ENCODE peak calls at places on chromosomes 6 and 20, in five cellular contexts. C, J, Y, F and O are unnamed samples.

GRCh38 chr20:57678340-57678739 is 31.5 kb downstream of the PMEPA1 start:
- DNase-seq in Y (no peak), C (no peak), F (no peak), J (no peak), O (no peak)

GRCh38 chr20:61325718-61326117 is 73.7 kb downstream of the CDH4 start:
- DNase-seq in F (no peak), C (no peak), J (no peak), Y (no peak), O (no peak)

GRCh38 chr6:149845549-149845948 is 18.6 kb downstream of the LRP11 start:
- DNase-seq in F (no peak), Y (no peak), C (no peak), J (no peak), O (no peak)

GRCh38 chr20:41004561-41005360 is 23.9 kb upstream of the TOP1 start:
- DNase-seq in Y (peak), F (no peak), J (peak), C (no peak), O (no peak)

GRCh38 chr6:134853111-134854055 is 96.5 kb downstream of the ALDH8A1 start:
- DNase-seq in Y (peak), F (no peak), C (no peak), J (peak), O (peak)

GRCh38 chr6:37515712-37516075 is 16.0 kb upstream of the CCDC167 start:
- DNase-seq in F (no peak), Y (no peak), J (no peak), C (no peak), O (no peak)

GRCh38 chr6:26328265-26328844 is 36.6 kb upstream of the BTN3A2 start:
- DNase-seq in Y (no peak), C (no peak), F (peak), J (no peak), O (no peak)

GRCh38 chr6:54935739-54936138 is 89.2 kb downstream of the FAM83B start:
- DNase-seq in C (no peak), F (peak), Y (peak), J (peak), O (peak)

GRCh38 chr6:163759542-163759941 is 345.0 kb downstream of the QKI start:
- DNase-seq in F (no peak), C (no peak), J (peak), Y (peak), O (no peak)

GRCh38 chr6:96675617-96676016 is 112.7 kb downstream of the FHL5 start:
- DNase-seq in F (no peak), C (peak), Y (no peak), J (no peak), O (no peak)

GRCh38 chr6:132819405-132820145 is 5.2 kb downstream of the RPS12 start:
- DNase-seq in Y (no peak), J (peak), C (no peak), F (no peak), O (peak)

GRCh38 chr20:45407067-45407745 is 883 bp upstream of the DBNDD2 start:
- DNase-seq in C (peak), J (peak), Y (peak), F (no peak), O (peak)

GRCh38 chr20:45410887-45411286 is 2.8 kb downstream of the DBNDD2 start:
- DNase-seq in J (no peak), C (no peak), Y (no peak), F (no peak), O (no peak)

GRCh38 chr20:45407783-45408645 is at the start of gene DBNDD2:
- DNase-seq in J (no peak), C (no peak), Y (no peak), F (no peak), O (no peak)

GRCh38 chr20:45408646-45409213 is 641 bp downstream of the DBNDD2 start:
- DNase-seq in F (no peak), J (no peak), Y (no peak), C (no peak), O (no peak)

DNA sequence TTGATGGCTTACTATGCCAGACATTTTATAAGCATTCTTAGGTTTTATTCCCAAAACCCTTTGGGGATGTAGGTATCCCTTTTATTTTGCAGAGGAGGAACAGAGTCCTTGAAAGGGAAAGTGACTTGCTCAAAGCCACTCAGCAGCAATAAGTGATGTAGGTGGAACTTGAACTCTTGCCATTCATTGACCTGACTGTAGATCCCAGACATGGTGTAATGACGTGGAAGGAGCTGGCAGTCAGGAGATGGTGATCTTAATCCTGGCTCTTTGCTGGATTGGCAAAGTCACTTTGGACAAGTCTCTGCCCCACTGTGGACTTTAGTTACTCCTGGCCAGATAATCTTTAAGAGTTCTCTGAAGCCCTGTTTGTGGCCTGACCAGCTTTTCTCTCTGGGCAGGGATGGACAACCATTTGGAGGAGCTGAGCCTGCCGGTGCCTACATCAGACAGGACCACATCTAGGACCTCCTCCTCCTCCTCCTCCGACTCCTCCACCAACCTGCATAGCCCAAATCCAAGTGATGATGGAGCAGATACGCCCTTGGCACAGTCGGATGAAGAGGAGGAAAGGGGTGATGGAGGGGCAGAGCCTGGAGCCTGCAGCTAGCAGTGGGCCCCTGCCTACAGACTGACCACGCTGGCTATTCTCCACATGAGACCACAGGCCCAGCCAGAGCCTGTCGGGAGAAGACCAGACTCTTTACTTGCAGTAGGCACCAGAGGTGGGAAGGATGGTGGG is 1.6 kb downstream of the DBNDD2 start:
- DNase-seq in F (no peak), C (no peak), J (no peak), Y (no peak), O (no peak)
- H3K4me3 ChIP-seq in F (no peak), C (no peak), J (no peak), Y (no peak), O (no peak)

DNA sequence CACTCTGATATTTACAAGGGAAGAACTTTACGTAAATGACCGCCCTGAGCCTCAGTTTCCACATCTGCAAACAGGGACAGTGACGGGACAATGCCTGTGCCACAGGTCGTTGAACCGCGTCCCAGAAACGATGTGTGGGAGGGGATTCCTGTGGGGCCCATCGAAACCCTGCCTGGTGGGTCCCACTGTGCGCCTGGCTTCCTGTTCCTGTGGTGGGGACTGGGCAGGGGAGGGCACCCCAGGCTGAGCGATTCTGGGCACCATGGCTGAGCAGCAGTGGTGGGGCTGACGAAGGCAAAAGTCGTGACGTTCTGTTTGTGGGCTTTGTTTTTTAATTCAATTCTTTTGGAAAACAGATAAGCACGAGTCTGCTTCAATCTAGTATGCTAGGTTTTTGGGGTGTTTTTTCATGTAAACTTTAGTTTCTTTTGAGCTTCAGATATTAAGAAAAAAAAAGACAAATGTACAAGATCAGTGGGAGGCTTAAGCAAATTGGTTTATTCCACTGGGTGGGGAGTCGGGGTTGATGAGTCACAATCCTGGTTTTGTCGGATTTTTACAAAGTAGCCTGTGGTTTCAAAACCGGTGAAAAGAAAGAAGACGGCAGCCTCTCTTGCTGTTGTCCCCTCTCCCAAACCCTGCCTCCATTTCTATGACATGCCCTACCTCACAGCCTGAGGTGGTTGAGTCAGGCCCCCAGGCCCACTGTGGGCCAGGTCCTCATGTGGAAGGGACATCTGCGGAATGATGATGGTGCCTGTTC is 40.4 kb downstream of the GNAS-AS1 start:
- DNase-seq in C (no peak), J (no peak), Y (peak), F (no peak), O (no peak)
- TF ChIP-seq CTCF in C (no peak), J (no peak), Y (no peak), F (no peak), O (no peak)

GRCh38 chr6:70281923-70282902 is 20.7 kb downstream of the COL9A1 start:
- DNase-seq in Y (no peak), C (no peak), F (no peak), J (no peak), O (no peak)

GRCh38 chr6:70277480-70277879 is 25.4 kb downstream of the COL9A1 start:
- DNase-seq in Y (peak), C (no peak), F (no peak), J (peak), O (peak)

GRCh38 chr6:70280462-70280861 is 22.4 kb downstream of the COL9A1 start:
- DNase-seq in J (no peak), Y (no peak), F (no peak), C (no peak), O (no peak)

GRCh38 chr6:70282906-70283461 is 19.9 kb downstream of the COL9A1 start:
- DNase-seq in C (no peak), Y (no peak), J (no peak), F (no peak), O (no peak)
- H3K4me3 ChIP-seq in C (no peak), Y (no peak), J (no peak), F (no peak), O (no peak)

GRCh38 chr6:46521464-46521971 is 30.3 kb upstream of the RCAN2 start:
- DNase-seq in J (no peak), F (no peak), C (no peak), Y (peak), O (peak)

GRCh38 chr6:46528956-46529750 is 37.9 kb upstream of the RCAN2 start:
- DNase-seq in F (no peak), Y (peak), C (no peak), J (no peak), O (no peak)

GRCh38 chr6:46525583-46525982 is 34.3 kb upstream of the RCAN2 start:
- DNase-seq in J (no peak), C (no peak), Y (no peak), F (no peak), O (no peak)

GRCh38 chr6:46526607-46527006 is 35.4 kb upstream of the RCAN2 start:
- DNase-seq in Y (no peak), C (no peak), F (no peak), J (no peak), O (no peak)
- TF ChIP-seq CTCF in Y (no peak), C (no peak), F (no peak), J (no peak), O (no peak)

GRCh38 chr20:50635676-50636600 is 55.4 kb downstream of the RIPOR3 start:
- DNase-seq in C (peak), J (peak), F (peak), Y (peak), O (peak)
- H3K4me3 ChIP-seq in C (no peak), J (no peak), F (peak), Y (no peak), O (no peak)

GRCh38 chr6:70520575-70520974 is 46.2 kb upstream of the SDHAF4 start:
- DNase-seq in F (peak), Y (peak), C (no peak), J (peak), O (peak)
- TF ChIP-seq CTCF in F (peak), Y (peak), C (no peak), J (no peak), O (peak)

GRCh38 chr6:48098923-48099322 is 12.1 kb downstream of the PTCHD4 start:
- DNase-seq in J (no peak), F (no peak), Y (no peak), C (no peak), O (peak)
- H3K4me3 ChIP-seq in J (no peak), F (no peak), Y (no peak), C (no peak), O (no peak)

GRCh38 chr6:73262701-73263569 is at the start of gene KHDC1:
- DNase-seq in J (peak), F (peak), C (no peak), Y (peak), O (peak)
- TF ChIP-seq CTCF in J (no peak), F (no peak), C (no peak), Y (peak), O (peak)

DNA sequence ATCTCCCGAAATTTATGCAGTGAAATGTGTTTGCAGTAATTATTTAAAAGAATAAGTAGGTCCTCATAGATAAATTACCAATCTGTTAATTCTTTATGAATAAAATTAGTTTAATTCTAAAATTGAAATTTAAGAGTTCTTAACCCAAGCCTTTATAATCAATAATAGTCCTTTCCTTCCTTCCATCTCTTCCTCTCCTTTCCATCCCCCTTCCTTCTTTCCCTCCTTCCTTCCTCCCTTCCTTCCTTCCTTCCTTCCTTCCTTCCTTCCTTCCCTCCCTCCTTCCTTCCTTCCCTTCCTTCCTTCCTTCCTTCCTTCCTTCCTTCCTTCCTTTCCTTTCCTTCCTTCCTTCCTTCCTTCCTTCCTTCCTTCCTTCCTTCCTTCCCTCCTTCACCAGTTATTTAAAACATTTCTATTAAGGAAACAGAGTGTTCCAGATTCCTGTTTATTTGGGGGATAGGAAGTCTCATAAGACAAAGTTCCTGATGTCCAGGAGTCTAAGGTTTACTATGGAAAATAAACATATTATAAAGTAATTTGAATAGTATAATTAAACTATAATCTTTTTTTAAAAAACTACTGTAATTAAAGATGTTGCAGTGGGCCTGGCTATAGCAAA is 285.3 kb upstream of the NOX3 start:
- DNase-seq in C (no peak), F (no peak), J (no peak), Y (no peak), O (no peak)
- H3K4me3 ChIP-seq in C (no peak), F (no peak), J (no peak), Y (no peak), O (no peak)